ENCODE peak calls at places on chromosome 17, in eight cellular contexts. M is EL; W is stimulated activated CD4-positive, alpha-beta T cell treated with anti-CD3 and anti-CD28 coated beads, TNF-alpha, amount 100 ng/mL, for 1 hour; F is fibroblast of the conjunctiva; T is amniotic epithelial cell; I is neural progenitor cell; N is osteocyte; J is NCI-H1048. Y is an unnamed sample.

GRCh38 chr17:76176701-76177574 is 35.9 kb upstream of the FOXJ1 start:
- DNase-seq in N (no peak), T (no peak), W (no peak), F (no peak), I (no peak), J (no peak), M (no peak), Y (no peak)

GRCh38 chr17:17681187-17681743 is at the start of gene RAI1:
- DNase-seq in W (peak), M (peak), N (peak), F (peak), T (peak), I (peak), J (peak), Y (peak)

GRCh38 chr17:5065227-5065744 is 13.0 kb upstream of the ZFP3 start:
- DNase-seq in M (no peak), T (no peak), J (no peak), N (no peak), I (no peak), W (no peak), F (no peak), Y (no peak)

GRCh38 chr17:35577826-35578194 is 561 bp downstream of the PEX12 start:
- DNase-seq in I (no peak), M (peak), W (no peak), T (peak), J (no peak), F (no peak), N (no peak), Y (peak)

GRCh38 chr17:48439875-48440505 is 10.0 kb upstream of the SKAP1 start:
- DNase-seq in N (no peak), W (no peak), J (no peak), T (peak), M (no peak), F (no peak), I (no peak), Y (peak)

GRCh38 chr17:47735536-47736011 is 2.5 kb downstream of the TBX21 start:
- DNase-seq in F (no peak), M (no peak), W (no peak), N (no peak), T (no peak), J (no peak), I (no peak), Y (peak)

GRCh38 chr17:64984776-64985521 is 65.7 kb upstream of the LRRC37A3 start:
- DNase-seq in W (peak), M (peak), J (no peak), I (no peak), N (peak), T (peak), F (no peak), Y (peak)

GRCh38 chr17:37605813-37606505 is 3.3 kb downstream of the SYNRG start:
- DNase-seq in J (no peak), W (no peak), F (no peak), T (no peak), M (peak), I (no peak), N (no peak), Y (peak)

GRCh38 chr17:34892864-34893263 is 68.4 kb downstream of the CCT6B start:
- DNase-seq in T (no peak), M (peak), N (no peak), J (no peak), W (no peak), I (peak), F (no peak), Y (peak)

GRCh38 chr17:41666336-41666680 is 22.4 kb upstream of the EIF1 start:
- DNase-seq in W (no peak), F (peak), I (peak), T (peak), M (peak), J (no peak), N (no peak), Y (peak)

GRCh38 chr17:12342609-12343248 is 322.1 kb downstream of the MAP2K4 start:
- DNase-seq in T (peak), J (peak), F (no peak), M (peak), I (peak), W (no peak), N (no peak), Y (peak)

GRCh38 chr17:50397111-50397918 is at the start of gene LRRC59:
- DNase-seq in J (peak), T (peak), M (peak), I (peak), N (peak), W (peak), F (peak), Y (peak)

Y was measured in GM12865.